ENCODE peak calls at places on chromosomes 6 and 20, in four cellular contexts. One of them, this sample, is unnamed.

GRCh38 chr6:152461556-152461955 is 175.6 kb downstream of the SYNE1 start:
- DNase-seq in stimulated activated CD4-positive, alpha-beta T cell treated with anti-CD3 and anti-CD28 coated beads, Interleukin-2, amount 100 ng/mL, for 48 hours: no peak
- DNase-seq in activated T-cell treated with anti-CD3 and anti-CD28 coated beads for 1 hour: no peak
- DNase-seq in fibroblast of villous mesenchyme: no peak
- DNase-seq in this sample: no peak

GRCh38 chr6:17863971-17864754 is 123.3 kb downstream of the KIF13A start:
- DNase-seq in stimulated activated CD4-positive, alpha-beta T cell treated with anti-CD3 and anti-CD28 coated beads, Interleukin-2, amount 100 ng/mL, for 48 hours: no peak
- DNase-seq in activated T-cell treated with anti-CD3 and anti-CD28 coated beads for 1 hour: no peak
- DNase-seq in fibroblast of villous mesenchyme: peak
- DNase-seq in this sample: no peak

GRCh38 chr6:146913842-146914562 is 290.2 kb upstream of the STXBP5 start:
- DNase-seq in stimulated activated CD4-positive, alpha-beta T cell treated with anti-CD3 and anti-CD28 coated beads, Interleukin-2, amount 100 ng/mL, for 48 hours: no peak
- DNase-seq in activated T-cell treated with anti-CD3 and anti-CD28 coated beads for 1 hour: no peak
- DNase-seq in fibroblast of villous mesenchyme: peak
- DNase-seq in this sample: peak

GRCh38 chr6:136035378-136036070 is 184.0 kb downstream of the PDE7B start:
- DNase-seq in stimulated activated CD4-positive, alpha-beta T cell treated with anti-CD3 and anti-CD28 coated beads, Interleukin-2, amount 100 ng/mL, for 48 hours: no peak
- DNase-seq in activated T-cell treated with anti-CD3 and anti-CD28 coated beads for 1 hour: no peak
- DNase-seq in fibroblast of villous mesenchyme: peak
- DNase-seq in this sample: no peak

GRCh38 chr6:31513456-31514165 is 15.2 kb upstream of the MCCD1 start:
- DNase-seq in stimulated activated CD4-positive, alpha-beta T cell treated with anti-CD3 and anti-CD28 coated beads, Interleukin-2, amount 100 ng/mL, for 48 hours: no peak
- DNase-seq in activated T-cell treated with anti-CD3 and anti-CD28 coated beads for 1 hour: no peak
- DNase-seq in fibroblast of villous mesenchyme: no peak
- DNase-seq in this sample: no peak

GRCh38 chr20:17343631-17344447 is 117.0 kb downstream of the PCSK2 start:
- DNase-seq in stimulated activated CD4-positive, alpha-beta T cell treated with anti-CD3 and anti-CD28 coated beads, Interleukin-2, amount 100 ng/mL, for 48 hours: no peak
- DNase-seq in activated T-cell treated with anti-CD3 and anti-CD28 coated beads for 1 hour: no peak
- DNase-seq in fibroblast of villous mesenchyme: no peak
- DNase-seq in this sample: no peak

GRCh38 chr6:41399424-41399823 is 64.0 kb downstream of the NCR2 start:
- DNase-seq in stimulated activated CD4-positive, alpha-beta T cell treated with anti-CD3 and anti-CD28 coated beads, Interleukin-2, amount 100 ng/mL, for 48 hours: no peak
- DNase-seq in activated T-cell treated with anti-CD3 and anti-CD28 coated beads for 1 hour: no peak
- DNase-seq in fibroblast of villous mesenchyme: no peak
- DNase-seq in this sample: no peak

GRCh38 chr6:105680131-105680530 is 277.2 kb upstream of the PREP start:
- DNase-seq in stimulated activated CD4-positive, alpha-beta T cell treated with anti-CD3 and anti-CD28 coated beads, Interleukin-2, amount 100 ng/mL, for 48 hours: no peak
- DNase-seq in activated T-cell treated with anti-CD3 and anti-CD28 coated beads for 1 hour: no peak
- DNase-seq in fibroblast of villous mesenchyme: no peak
- DNase-seq in this sample: no peak

GRCh38 chr20:53425481-53425880 is 168.2 kb downstream of the ZNF217 start:
- DNase-seq in stimulated activated CD4-positive, alpha-beta T cell treated with anti-CD3 and anti-CD28 coated beads, Interleukin-2, amount 100 ng/mL, for 48 hours: no peak
- DNase-seq in activated T-cell treated with anti-CD3 and anti-CD28 coated beads for 1 hour: no peak
- DNase-seq in fibroblast of villous mesenchyme: no peak
- DNase-seq in this sample: no peak

This sample was measured in Calu3.